ENCODE peak calls at places on chromosomes 12 and 14, in seven cellular contexts. F, R, J, T, K, P and W are unnamed samples.

GRCh38 chr12:50222275-50222783 is 55.2 kb upstream of the CERS5 start:
- DNase-seq in K (peak; percentile 73), T (peak; percentile 92), P (peak; percentile 89), R (peak; percentile 86), F (peak; percentile 94), J (peak; percentile 40), W (peak; percentile 89)

GRCh38 chr14:105172476-105172875 is 3.9 kb upstream of the JAG2 start:
- DNase-seq in F (no peak), R (no peak), T (no peak), P (no peak), K (no peak), J (no peak), W (no peak)

GRCh38 chr14:79602742-79603141 is 608.6 kb downstream of the DIO2 start:
- DNase-seq in P (no peak), T (no peak), F (no peak), J (no peak), K (no peak), R (no peak), W (no peak)

GRCh38 chr12:21330682-21331253 is 3.9 kb downstream of the SLCO1A2 start:
- DNase-seq in F (no peak), P (no peak), T (peak; percentile 1), R (no peak), J (no peak), K (peak; percentile 19), W (no peak)

GRCh38 chr14:79734151-79734550 is 477.2 kb downstream of the DIO2 start:
- DNase-seq in F (no peak), P (no peak), R (no peak), T (no peak), J (no peak), K (no peak), W (no peak)

GRCh38 chr12:109880938-109881337 is 597 bp upstream of the GLTP start:
- DNase-seq in P (no peak), K (no peak), F (no peak), R (no peak), J (no peak), T (no peak), W (no peak)

GRCh38 chr14:68306934-68307758 is 485.7 kb downstream of the ZFP36L1 start:
- DNase-seq in K (no peak), R (peak; percentile 19), F (peak; percentile 40), J (no peak), T (no peak), P (no peak), W (no peak)

GRCh38 chr12:130521375-130522124 is 183.9 kb downstream of the PIWIL1 start:
- DNase-seq in J (no peak), P (no peak), T (no peak), F (no peak), K (no peak), R (no peak), W (no peak)

GRCh38 chr12:1845427-1845826 is 25.1 kb downstream of the LRTM2 start:
- DNase-seq in F (no peak), J (peak; percentile 3), T (no peak), P (peak; percentile 75), R (no peak), K (no peak), W (no peak)

GRCh38 chr12:5489760-5490432 is 58.0 kb downstream of the NTF3 start:
- DNase-seq in J (no peak), T (no peak), P (no peak), F (peak; percentile 61), K (no peak), R (no peak), W (no peak)

GRCh38 chr12:53205747-53206146 is 1.3 kb downstream of the ITGB7 start:
- DNase-seq in J (no peak), R (peak; percentile 82), F (peak; percentile 85), P (no peak), T (peak; percentile 85), K (no peak), W (no peak)

GRCh38 chr12:51098611-51099010 is 15.2 kb upstream of the CSRNP2 start:
- DNase-seq in K (no peak), T (no peak), R (peak; percentile 5), J (no peak), F (no peak), P (no peak), W (no peak)

GRCh38 chr12:68231229-68231628 is 5.6 kb upstream of the IL26 start:
- DNase-seq in R (no peak), K (no peak), J (no peak), T (no peak), F (no peak), P (no peak), W (no peak)

GRCh38 chr14:65352964-65353530 is 59.5 kb upstream of the FUT8 start:
- DNase-seq in P (peak; percentile 75), F (no peak), R (no peak), T (no peak), K (peak; percentile 60), J (no peak), W (no peak)

GRCh38 chr12:43832506-43833168 is 3.2 kb upstream of the TMEM117 start:
- DNase-seq in P (no peak), T (no peak), J (no peak), K (no peak), R (no peak), F (no peak), W (no peak)

GRCh38 chr14:55508676-55509075 is 68.3 kb upstream of the TBPL2 start:
- DNase-seq in J (no peak), R (no peak), K (no peak), F (peak; percentile 34), T (no peak), P (no peak), W (peak; percentile 49)

GRCh38 chr12:50765325-50765911 is 1.5 kb downstream of the ATF1 start:
- DNase-seq in R (no peak), P (peak; percentile 82), T (peak; percentile 56), K (peak; percentile 80), J (no peak), F (peak; percentile 58), W (no peak)

GRCh38 chr14:37093364-37093763 is 79.0 kb downstream of the SLC25A21 start:
- DNase-seq in K (no peak), F (no peak), R (no peak), P (no peak), J (no peak), T (no peak), W (no peak)

GRCh38 chr12:26318661-26319068 is 123.3 kb downstream of the SSPN start:
- DNase-seq in J (peak; percentile 59), F (peak; percentile 45), R (peak; percentile 81), P (peak; percentile 90), T (peak; percentile 60), K (no peak), W (no peak)

GRCh38 chr14:94052662-94053061 is 26.5 kb downstream of the OTUB2 start:
- DNase-seq in R (no peak), K (no peak), F (no peak), J (no peak), P (peak; percentile 76), T (no peak), W (no peak)

GRCh38 chr14:93017341-93017797 is 94.4 kb downstream of the CHGA start:
- DNase-seq in P (no peak), J (peak; percentile 74), R (no peak), T (no peak), F (no peak), K (no peak), W (no peak)

GRCh38 chr12:71840226-71840847 is 778 bp downstream of the TBC1D15 start:
- DNase-seq in R (peak; percentile 68), J (no peak), P (no peak), K (peak; percentile 39), T (peak; percentile 71), F (peak; percentile 76), W (peak; percentile 23)

DNA sequence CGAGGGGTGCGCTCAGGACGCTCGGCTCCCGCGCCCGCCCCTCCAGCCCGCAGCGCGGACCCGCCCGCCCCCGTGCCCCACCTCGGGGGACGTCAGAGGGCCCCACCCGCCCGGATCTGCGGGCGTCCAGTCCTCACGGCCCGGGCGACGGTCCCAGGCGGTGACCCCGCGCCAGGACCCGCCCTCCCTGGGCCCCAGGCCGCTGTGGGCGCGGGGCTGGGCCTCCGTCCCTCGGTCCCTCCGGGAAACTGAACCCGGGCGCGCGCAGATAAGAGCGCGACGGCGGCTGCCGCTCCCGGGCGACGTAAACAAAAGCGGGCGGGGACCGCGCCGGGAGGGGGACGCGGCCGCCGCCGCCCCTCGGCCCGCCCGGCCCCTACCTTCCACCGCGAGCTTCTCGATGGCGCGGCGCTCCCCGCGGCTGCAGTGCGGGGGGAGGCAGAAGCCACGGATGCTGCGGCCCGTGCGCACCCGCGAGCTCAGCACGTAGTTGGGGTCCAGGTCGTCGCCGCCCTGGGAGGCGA is 1.1 kb downstream of the CKB start:
- DNase-seq in F (no peak), T (no peak), J (no peak), R (no peak), P (no peak), K (no peak), W (no peak)
- TF ChIP-seq CTCF in F (no peak), T (peak; percentile 9), J (no peak), R (no peak), P (no peak), K (no peak), W (no peak)

GRCh38 chr14:52015411-52016030 is 26.2 kb downstream of the RTRAF start:
- DNase-seq in F (no peak), R (no peak), J (no peak), K (peak; percentile 39), P (no peak), T (no peak), W (no peak)
- TF ChIP-seq CTCF in F (peak; percentile 49), R (peak; percentile 41), J (peak; percentile 46), K (peak; percentile 18), P (no peak), T (peak; percentile 71), W (peak; percentile 30)

GRCh38 chr14:96102071-96102856 is 63.1 kb downstream of the C14orf132 start:
- DNase-seq in T (peak; percentile 47), F (peak; percentile 81), R (no peak), K (no peak), J (no peak), P (peak; percentile 40), W (no peak)
- TF ChIP-seq CTCF in T (no peak), F (peak; percentile 42), R (no peak), K (no peak), J (no peak), P (no peak), W (peak; percentile 9)

GRCh38 chr14:33342299-33342974 is 403.8 kb downstream of the NPAS3 start:
- DNase-seq in J (no peak), F (no peak), T (no peak), P (no peak), K (no peak), R (no peak), W (no peak)
- TF ChIP-seq CTCF in J (no peak), F (no peak), T (no peak), P (no peak), K (no peak), R (no peak), W (no peak)